ENCODE peak calls at places on chromosomes 5 and 9, in eight cellular contexts. G is SK-N-SH, M is spleen, H is kidney epithelial cell, D is lower leg skin, I is adrenal gland, S is astrocyte of the cerebellum, U is pancreas. K is an unnamed sample.
A peak's percentile ranks its signal among the peaks of the same experiment; 100 is the strongest.

GRCh38 chr9:110040788-110041187 is 167.2 kb downstream of the C9orf152 start:
- DNase-seq in G (no peak), M (no peak), H (no peak), D (no peak), I (no peak), S (no peak), U (no peak), K (no peak)

GRCh38 chr5:97545856-97546570 is 363.0 kb upstream of the RIOK2 start:
- DNase-seq in G (no peak), M (no peak), H (no peak), D (no peak), I (no peak), S (no peak), U (no peak), K (no peak)

GRCh38 chr9:37752646-37753488 is 738 bp upstream of the TRMT10B start:
- DNase-seq in G (no peak), M (no peak), H (no peak), D (no peak), I (no peak), S (no peak), U (no peak), K (no peak)

GRCh38 chr5:37774912-37775483 is 64.8 kb downstream of the GDNF start:
- DNase-seq in G (no peak), M (no peak), H (no peak), D (no peak), I (no peak), S (no peak), U (no peak), K (no peak)

GRCh38 chr5:64331597-64332277 is 166.1 kb downstream of the RNF180 start:
- DNase-seq in G (no peak), M (no peak), H (no peak), D (no peak), I (no peak), S (no peak), U (peak; percentile 74), K (no peak)

GRCh38 chr5:131814990-131815389 is 18.2 kb upstream of the FNIP1 start:
- DNase-seq in G (no peak), M (no peak), H (peak; percentile 75), D (no peak), I (no peak), S (peak; percentile 47), U (no peak), K (no peak)

GRCh38 chr9:133362359-133363044 is 6.2 kb downstream of the SURF2 start:
- DNase-seq in G (no peak), M (no peak), H (no peak), D (no peak), I (no peak), S (no peak), U (no peak), K (no peak)

GRCh38 chr5:43643750-43644149 is 40.8 kb downstream of the NNT start:
- DNase-seq in G (no peak), M (no peak), H (no peak), D (no peak), I (no peak), S (no peak), U (no peak), K (peak; percentile 67)

GRCh38 chr5:17381926-17382325 is 116.1 kb upstream of the TAF11L2 start:
- DNase-seq in G (no peak), M (peak; percentile 81), H (no peak), D (peak; percentile 32), I (peak; percentile 46), S (no peak), U (no peak), K (no peak)

DNA sequence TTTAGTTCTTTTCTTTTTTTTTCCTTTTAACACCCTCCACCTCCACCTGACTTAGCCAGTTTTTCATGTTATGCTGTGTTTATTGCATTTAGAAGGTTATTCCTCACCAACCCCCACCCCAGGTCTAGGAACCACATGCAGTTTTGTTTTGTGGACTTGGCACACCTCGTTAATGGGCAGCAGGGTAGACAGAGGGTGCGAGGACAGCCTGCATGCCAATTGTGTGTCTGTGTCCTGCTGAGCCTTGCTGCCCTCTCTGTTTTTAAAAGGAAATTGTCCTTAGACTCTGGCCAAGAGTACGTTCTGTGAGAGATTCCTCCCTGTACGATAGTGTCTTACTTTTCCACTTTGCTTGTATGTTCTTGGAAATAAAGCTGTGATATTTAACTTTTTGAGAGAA is 13.9 kb downstream of the PIK3R1 start:
- DNase-seq in G (no peak), M (no peak), H (no peak), D (no peak), I (no peak), S (no peak), U (no peak), K (no peak)
- TF ChIP-seq CTCF in G (no peak), M (no peak), H (no peak), D (no peak), I (no peak), S (no peak), U (no peak), K (no peak)

GRCh38 chr9:137672907-137673791 is 54.3 kb downstream of the EHMT1 start:
- DNase-seq in G (peak; percentile 85), M (peak; percentile 76), H (peak; percentile 23), D (no peak), I (peak; percentile 68), S (peak; percentile 69), U (no peak), K (no peak)
- TF ChIP-seq CTCF in G (peak; percentile 90), M (peak; percentile 91), H (peak; percentile 83), D (no peak), I (peak; percentile 85), S (peak; percentile 80), U (peak; percentile 72), K (peak; percentile 89)

DNA sequence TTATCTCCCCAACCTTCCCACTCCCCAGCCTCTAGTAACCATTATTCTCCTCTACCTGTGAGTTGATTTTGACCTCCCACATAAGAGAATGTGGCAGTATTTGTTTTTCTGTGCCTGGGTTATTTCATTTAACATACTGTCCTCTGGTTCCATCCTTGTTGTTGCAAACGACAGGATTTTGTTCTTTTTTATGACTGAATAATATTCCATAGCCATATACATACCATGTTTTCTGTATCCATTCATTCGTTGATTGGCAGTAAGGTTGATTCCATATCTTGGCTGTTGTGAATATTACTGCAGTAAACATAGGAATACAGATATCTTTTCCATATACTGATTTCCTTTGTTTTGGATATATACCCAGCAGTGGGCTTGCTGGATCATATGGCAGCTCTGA is 20.8 kb downstream of the GPBP1 start:
- DNase-seq in G (no peak), M (no peak), H (no peak), D (no peak), I (no peak), S (no peak), U (no peak), K (no peak)
- TF ChIP-seq CTCF in G (no peak), M (no peak), H (no peak), D (no peak), I (no peak), S (no peak), U (no peak), K (no peak)

GRCh38 chr5:103441523-103441922 is 121.1 kb downstream of the NUDT12 start:
- DNase-seq in G (no peak), M (no peak), H (no peak), D (no peak), I (no peak), S (no peak), U (no peak), K (peak; percentile 28)
- TF ChIP-seq CTCF in G (peak; percentile 37), M (no peak), H (no peak), D (no peak), I (peak; percentile 12), S (peak; percentile 13), U (no peak), K (peak; percentile 74)

DNA sequence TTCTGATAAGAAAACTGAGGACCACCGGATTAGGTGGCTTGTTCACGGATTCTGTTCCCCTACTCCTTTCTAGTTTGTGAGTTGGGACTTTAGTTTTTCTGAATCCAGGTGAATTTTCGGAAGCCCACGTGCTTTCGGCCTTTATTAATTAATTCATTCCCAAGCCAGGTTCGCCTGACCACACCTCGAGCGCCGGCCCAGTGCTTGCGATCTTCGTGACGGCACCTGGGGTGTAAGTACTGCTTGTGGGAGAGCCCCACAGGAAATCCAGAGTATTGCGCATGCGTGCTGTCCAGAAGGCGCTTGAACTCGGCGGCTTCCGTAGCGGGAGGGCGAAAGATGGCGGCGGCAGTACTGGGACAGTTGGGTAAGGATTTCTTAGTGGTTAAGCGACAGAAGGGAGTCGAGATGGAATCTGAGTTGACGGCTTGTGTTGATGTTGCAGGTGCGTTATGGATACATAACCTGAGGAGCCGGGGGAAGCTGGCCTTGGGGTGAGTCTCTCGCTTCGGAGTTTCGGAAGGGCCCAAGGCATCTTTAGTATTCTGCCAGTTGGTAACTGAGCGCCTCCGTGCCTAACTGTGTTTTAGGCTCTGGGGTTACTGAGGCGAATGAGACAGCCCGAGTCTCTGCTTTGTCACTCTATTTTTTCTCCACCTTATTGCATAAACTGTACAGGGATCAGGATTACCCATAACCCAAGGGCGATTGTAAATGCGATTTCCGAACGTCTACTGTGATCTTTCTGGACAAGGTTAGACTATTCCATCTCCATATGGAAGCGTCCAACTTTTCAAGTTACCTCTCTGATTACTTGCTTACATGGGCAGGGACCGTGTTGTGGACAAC is at the start of gene MRPL22:
- DNase-seq in G (peak; percentile 91), M (peak; percentile 97), H (peak; percentile 82), D (peak; percentile 91), I (peak; percentile 95), S (peak; percentile 83), U (peak; percentile 90), K (peak; percentile 94)
- TF ChIP-seq CTCF in G (no peak), M (peak; percentile 58), H (no peak), D (no peak), I (no peak), S (no peak), U (no peak), K (peak; percentile 21)

GRCh38 chr5:116778015-116778414 is 203.4 kb upstream of the SEMA6A start:
- DNase-seq in G (no peak), M (no peak), H (no peak), D (no peak), I (no peak), S (no peak), U (no peak), K (peak; percentile 28)
- TF ChIP-seq CTCF in G (no peak), M (no peak), H (no peak), D (no peak), I (no peak), S (no peak), U (no peak), K (no peak)

K was measured in glutamatergic neuron.